ENCODE peak calls at places on chromosome 16, in nine cellular contexts. I, F, K, G, S, N, C, H and W are unnamed samples.

GRCh38 chr16:24309222-24309905 is 53.2 kb downstream of the CACNG3 start:
- DNase-seq in I (no peak), F (no peak), K (no peak), G (no peak), S (peak), N (no peak), C (peak), H (no peak), W (peak)

GRCh38 chr16:57624806-57625500 is 3.5 kb upstream of the ADGRG1 start:
- DNase-seq in I (peak), F (peak), K (no peak), G (no peak), S (no peak), N (no peak), C (peak), H (no peak), W (no peak)

GRCh38 chr16:51048544-51048943 is 102.5 kb downstream of the SALL1 start:
- DNase-seq in I (no peak), F (no peak), K (no peak), G (no peak), S (no peak), N (no peak), C (peak), H (no peak), W (no peak)

GRCh38 chr16:49592507-49593422 is 219.2 kb downstream of the C16orf78 start:
- DNase-seq in I (no peak), F (no peak), K (peak), G (no peak), S (peak), N (no peak), C (peak), H (peak), W (no peak)

GRCh38 chr16:89623511-89624232 is 10.2 kb downstream of the DPEP1 start:
- DNase-seq in I (no peak), F (no peak), K (no peak), G (no peak), S (no peak), N (no peak), C (peak), H (no peak), W (peak)

GRCh38 chr16:65414284-65414984 is 292.6 kb upstream of the CDH11 start:
- DNase-seq in I (no peak), F (no peak), K (no peak), G (no peak), S (no peak), N (no peak), C (peak), H (no peak), W (peak)

GRCh38 chr16:23807028-23807427 is 28.8 kb upstream of the PRKCB start:
- DNase-seq in I (no peak), F (no peak), K (no peak), G (no peak), S (no peak), N (no peak), C (no peak), H (no peak), W (no peak)

GRCh38 chr16:4288148-4288921 is 15.5 kb upstream of the TFAP4 start:
- DNase-seq in I (peak), F (peak), K (peak), G (peak), S (peak), N (peak), C (peak), H (peak), W (no peak)

GRCh38 chr16:4938683-4939030 is 1.7 kb upstream of the PPL start:
- DNase-seq in I (no peak), F (no peak), K (no peak), G (no peak), S (no peak), N (no peak), C (peak), H (no peak), W (no peak)

GRCh38 chr16:76780556-76780955 is 410.4 kb upstream of the MON1B start:
- DNase-seq in I (no peak), F (no peak), K (no peak), G (no peak), S (no peak), N (no peak), C (peak), H (no peak), W (peak)

GRCh38 chr16:27678955-27679354 is 129.0 kb downstream of the KATNIP start:
- DNase-seq in I (no peak), F (no peak), K (no peak), G (no peak), S (no peak), N (no peak), C (no peak), H (no peak), W (no peak)
- H3K4me3 ChIP-seq in I (no peak), F (no peak), K (no peak), G (no peak), S (no peak), N (no peak), C (no peak), H (no peak), W (no peak)

GRCh38 chr16:85615014-85615851 is 2.1 kb downstream of the GSE1 start:
- DNase-seq in I (peak), F (peak), K (peak), G (no peak), S (peak), N (no peak), C (no peak), H (peak), W (peak)
- H3K4me3 ChIP-seq in I (peak), F (no peak), K (peak), G (no peak), S (peak), N (peak), C (peak), H (peak), W (peak)

GRCh38 chr16:693766-694165 is 3.6 kb upstream of the WDR24 start:
- DNase-seq in I (no peak), F (no peak), K (peak), G (no peak), S (no peak), N (no peak), C (no peak), H (no peak), W (no peak)
- H3K4me3 ChIP-seq in I (peak), F (no peak), K (no peak), G (no peak), S (no peak), N (no peak), C (no peak), H (no peak), W (no peak)

GRCh38 chr16:9165601-9166220 is 74.3 kb downstream of the HAPSTR1 start:
- DNase-seq in I (no peak), F (no peak), K (no peak), G (no peak), S (no peak), N (no peak), C (no peak), H (no peak), W (no peak)
- H3K4me3 ChIP-seq in I (no peak), F (no peak), K (no peak), G (no peak), S (no peak), N (no peak), C (no peak), H (no peak), W (no peak)

DNA sequence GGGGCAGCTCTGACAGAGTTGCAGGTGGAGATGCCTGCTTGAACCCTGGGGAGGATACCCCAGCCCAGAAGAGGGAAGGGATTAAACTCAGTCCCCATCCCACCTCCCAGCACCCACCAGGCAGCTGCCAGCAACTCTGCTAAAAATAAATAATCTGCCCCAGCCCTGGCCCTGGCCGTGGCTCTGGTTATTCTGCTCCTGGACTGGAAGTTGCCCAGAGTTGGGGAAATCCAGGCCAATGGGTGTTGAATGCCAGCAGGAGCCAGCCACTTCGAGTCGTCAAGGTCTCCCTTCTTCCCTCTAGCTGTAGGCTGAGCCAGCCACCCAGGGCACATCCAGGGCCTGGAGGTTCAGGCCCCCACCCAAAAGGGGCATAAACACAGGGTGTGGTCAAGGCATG is 836 bp upstream of the RRAD start:
- DNase-seq in I (peak), F (peak), K (no peak), G (peak), S (no peak), N (no peak), C (no peak), H (no peak), W (no peak)
- H3K4me3 ChIP-seq in I (peak), F (no peak), K (no peak), G (no peak), S (no peak), N (no peak), C (peak), H (no peak), W (no peak)

DNA sequence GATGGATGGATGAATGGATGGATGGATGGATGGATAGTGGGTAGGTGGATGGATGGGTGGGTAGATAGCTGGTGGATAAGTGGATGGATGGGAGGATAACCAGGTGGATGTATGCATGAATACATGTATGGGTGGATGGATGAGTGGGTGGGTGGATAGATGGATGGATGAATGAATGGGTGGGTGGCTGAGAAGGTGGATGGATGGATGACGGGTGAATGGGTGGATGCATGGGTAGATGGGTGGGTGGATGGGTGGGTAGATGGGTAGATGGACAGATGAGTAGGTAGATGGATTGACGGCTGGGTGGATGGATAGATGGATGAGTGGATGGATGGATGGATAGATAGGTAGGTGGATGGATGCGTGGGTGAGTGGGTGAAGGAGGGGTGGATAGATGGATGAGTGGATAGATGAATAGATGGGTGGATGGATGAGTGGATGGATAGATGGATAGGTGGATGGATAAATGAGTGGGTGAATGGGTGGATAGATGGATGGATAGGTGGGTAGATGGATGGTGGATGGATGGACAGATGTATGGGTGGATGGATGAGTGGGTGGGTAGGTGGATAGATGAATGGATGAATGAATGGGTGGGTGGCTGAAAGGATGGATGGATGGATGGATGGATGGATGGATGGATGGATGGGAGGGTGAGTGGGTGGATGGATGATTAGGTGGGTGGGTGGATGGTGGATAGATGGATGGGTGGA is 50.1 kb upstream of the ZC3H18 start:
- DNase-seq in I (no peak), F (no peak), K (no peak), G (no peak), S (no peak), N (no peak), C (no peak), H (no peak), W (no peak)
- H3K4me3 ChIP-seq in I (no peak), F (no peak), K (no peak), G (no peak), S (no peak), N (no peak), C (no peak), H (no peak), W (no peak)

DNA sequence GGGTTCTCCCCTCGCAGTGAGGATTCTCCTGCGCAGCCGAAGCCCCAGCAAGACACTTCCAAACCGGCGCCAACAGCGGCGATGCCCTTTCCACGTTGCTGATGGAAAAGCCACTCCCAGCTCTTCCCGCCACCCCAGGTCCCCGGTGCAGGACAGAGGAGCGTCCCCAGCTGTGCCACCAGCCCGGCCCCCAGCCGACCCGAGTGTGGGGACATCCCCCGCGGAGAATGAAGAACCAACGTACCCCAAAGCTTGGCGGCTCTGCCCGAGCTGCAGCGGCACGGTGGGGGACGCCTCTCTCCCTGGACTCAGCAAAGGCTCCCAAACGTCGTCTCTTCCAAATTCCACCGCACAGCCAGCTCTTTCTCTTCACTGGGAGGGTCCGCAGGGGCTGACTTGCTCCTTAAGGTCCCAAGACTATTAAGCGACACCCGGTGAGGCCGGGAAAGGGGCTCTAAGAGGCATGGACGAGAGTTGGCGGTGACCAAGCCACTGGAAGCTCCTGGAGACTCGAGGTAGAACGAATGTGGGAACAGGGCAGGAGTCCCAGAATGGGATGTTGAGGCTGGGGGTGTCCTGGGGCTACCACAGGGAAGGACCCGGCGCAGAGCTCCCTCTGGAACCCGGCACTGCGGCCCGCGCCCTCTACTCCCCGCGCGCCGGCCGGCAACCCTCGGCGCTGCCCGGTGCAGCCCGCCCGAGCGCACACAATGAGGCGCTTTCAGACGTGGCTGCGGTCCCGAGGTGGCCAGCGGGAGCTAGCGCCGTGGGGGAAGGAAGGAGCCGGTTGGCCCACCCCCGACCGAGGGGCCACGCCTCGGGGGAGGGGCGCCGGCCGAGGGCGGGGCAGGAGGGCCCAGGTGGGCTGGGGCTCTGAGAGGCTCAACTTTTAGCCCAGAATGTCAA is at the start of gene CHST6:
- DNase-seq in I (peak), F (peak), K (no peak), G (no peak), S (no peak), N (peak), C (peak), H (no peak), W (no peak)
- H3K4me3 ChIP-seq in I (peak), F (no peak), K (no peak), G (peak), S (no peak), N (peak), C (peak), H (peak), W (peak)